ENCODE peak calls at places on chromosomes 11 and 22, in nine cellular contexts. K is HFF-Myc, D is brain microvascular endothelial cell, M is mucosa of descending colon, O is bronchial epithelial cell, Y is cardiac fibroblast, T is fibroblast of the aortic adventitia, S is thoracic aorta, R is K562. P is an unnamed sample.

GRCh38 chr22:36948273-36949055 is 35.0 kb downstream of the CSF2RB start:
- DNase-seq in T (peak), Y (peak), K (no peak), O (no peak), S (no peak), M (no peak), R (no peak), D (peak), P (no peak)

GRCh38 chr22:38103641-38104040 is 6.8 kb downstream of the BAIAP2L2 start:
- DNase-seq in T (no peak), R (no peak), M (peak), S (no peak), D (no peak), O (no peak), K (no peak), Y (no peak), P (no peak)

GRCh38 chr11:1196516-1197391 is 26.1 kb upstream of the MUC5B start:
- DNase-seq in Y (no peak), O (no peak), K (no peak), M (peak), T (no peak), D (no peak), S (no peak), R (no peak), P (peak)

GRCh38 chr11:1573847-1574255 is 1.8 kb upstream of the DUSP8 start:
- DNase-seq in R (peak), S (no peak), D (no peak), K (no peak), M (peak), T (no peak), O (no peak), Y (no peak), P (peak)

GRCh38 chr11:129910360-129910759 is 15.0 kb upstream of the NFRKB start:
- DNase-seq in Y (no peak), S (no peak), T (no peak), D (no peak), O (no peak), R (no peak), M (no peak), K (no peak), P (no peak)

GRCh38 chr11:65041206-65042035 is at the start of gene SAC3D1:
- DNase-seq in R (peak), S (no peak), O (peak), K (no peak), D (peak), M (peak), Y (no peak), T (peak), P (no peak)

GRCh38 chr11:8023831-8024555 is 36.9 kb downstream of the EIF3F start:
- DNase-seq in R (no peak), O (peak), K (no peak), D (no peak), M (no peak), S (no peak), T (peak), Y (peak), P (no peak)

GRCh38 chr11:72588656-72589410 is 85.4 kb downstream of the PDE2A start:
- DNase-seq in O (no peak), M (peak), S (no peak), D (no peak), R (no peak), T (no peak), Y (no peak), K (no peak), P (no peak)

GRCh38 chr11:100942016-100942415 is 187.6 kb downstream of the PGR start:
- DNase-seq in O (peak), K (no peak), Y (peak), D (peak), T (no peak), R (no peak), S (no peak), M (no peak), P (no peak)

GRCh38 chr11:132564120-132564519 is 968.2 kb downstream of the OPCML start:
- DNase-seq in S (no peak), D (no peak), Y (no peak), R (no peak), M (no peak), T (no peak), O (no peak), K (no peak), P (no peak)

GRCh38 chr22:26273011-26273675 is 103.9 kb downstream of the SEZ6L start:
- DNase-seq in D (no peak), O (no peak), M (no peak), R (no peak), T (no peak), K (no peak), Y (no peak), S (no peak), P (no peak)

GRCh38 chr22:50012201-50013181 is at the start of gene IL17REL:
- DNase-seq in R (no peak), O (no peak), T (peak), D (no peak), K (no peak), Y (peak), S (no peak), M (peak), P (no peak)

GRCh38 chr11:66973956-66974585 is 1.0 kb upstream of the C11orf86 start:
- DNase-seq in S (no peak), O (no peak), M (no peak), K (no peak), Y (peak), R (no peak), D (no peak), T (peak), P (no peak)

GRCh38 chr11:400241-400729 is 6.3 kb downstream of the PKP3 start:
- DNase-seq in O (no peak), K (no peak), Y (no peak), S (no peak), R (no peak), D (no peak), M (no peak), T (no peak), P (no peak)

GRCh38 chr11:111944139-111944538 is 7.0 kb downstream of the DIXDC1 start:
- DNase-seq in R (no peak), Y (peak), S (no peak), M (no peak), D (peak), T (peak), K (no peak), O (peak), P (no peak)

GRCh38 chr11:134668076-134668475 is 256.0 kb upstream of the B3GAT1 start:
- DNase-seq in O (no peak), M (no peak), Y (no peak), K (no peak), R (no peak), S (no peak), D (no peak), T (no peak), P (no peak)

GRCh38 chr22:23283591-23284503 is 103.5 kb downstream of the BCR start:
- DNase-seq in D (no peak), S (no peak), Y (peak), K (no peak), R (peak), T (no peak), O (no peak), M (no peak), P (no peak)

DNA sequence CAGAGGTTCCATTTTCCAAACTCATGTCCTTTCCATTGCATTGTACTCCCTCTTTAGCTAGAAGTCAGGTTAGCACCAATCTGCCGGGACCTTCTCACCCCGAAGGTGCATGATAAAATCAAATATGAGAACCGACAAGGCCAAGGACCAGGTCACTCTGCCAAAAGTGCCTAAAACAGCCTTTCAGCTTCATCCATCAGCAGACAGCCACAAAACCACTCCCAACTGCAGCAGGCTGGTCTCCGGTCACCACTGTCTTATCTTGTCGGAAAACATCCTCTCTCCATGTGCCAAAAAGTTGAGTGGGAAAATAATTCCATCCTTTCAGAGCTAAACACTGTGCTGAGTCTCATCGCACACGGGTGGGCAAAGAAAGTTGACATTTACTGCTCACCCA is 1.4 kb downstream of the PI4KA start:
- DNase-seq in M (no peak), Y (no peak), R (no peak), K (no peak), D (no peak), T (peak), O (no peak), S (no peak), P (no peak)
- H3K4me3 ChIP-seq in M (no peak), Y (peak), R (peak), K (peak), D (peak), T (peak), O (no peak), S (peak), P (no peak)

GRCh38 chr11:35253237-35253636 is 114.3 kb downstream of the CD44 start:
- DNase-seq in M (no peak), O (no peak), D (no peak), K (no peak), T (peak), Y (no peak), S (no peak), R (no peak), P (no peak)
- H3K4me3 ChIP-seq in M (no peak), O (no peak), D (no peak), K (no peak), T (no peak), Y (no peak), S (no peak), R (no peak), P (no peak)

GRCh38 chr11:94641167-94641761 is 74.1 kb downstream of the PIWIL4 start:
- DNase-seq in R (no peak), D (no peak), S (no peak), Y (peak), M (no peak), K (no peak), O (no peak), T (peak), P (no peak)

GRCh38 chr11:94638902-94639373 is 71.8 kb downstream of the PIWIL4 start:
- DNase-seq in Y (peak), K (no peak), O (peak), R (no peak), M (no peak), S (no peak), D (peak), T (peak), P (no peak)

GRCh38 chr11:94638278-94638901 is 71.2 kb downstream of the PIWIL4 start:
- DNase-seq in R (no peak), D (no peak), S (no peak), O (no peak), M (no peak), T (no peak), K (no peak), Y (no peak), P (no peak)

GRCh38 chr11:94636388-94636787 is 69.2 kb downstream of the PIWIL4 start:
- DNase-seq in D (no peak), M (no peak), Y (no peak), K (no peak), R (no peak), T (no peak), S (no peak), O (no peak), P (no peak)

GRCh38 chr11:94639901-94640721 is 72.9 kb downstream of the PIWIL4 start:
- DNase-seq in T (no peak), D (no peak), M (no peak), Y (no peak), K (no peak), S (no peak), O (no peak), R (peak), P (no peak)
- H3K4me3 ChIP-seq in T (no peak), D (no peak), M (no peak), Y (no peak), K (no peak), S (no peak), O (no peak), R (peak), P (no peak)

GRCh38 chr11:45355706-45356041 is 69.5 kb upstream of the SYT13 start:
- DNase-seq in S (no peak), T (no peak), O (no peak), K (no peak), M (no peak), R (no peak), D (no peak), Y (no peak), P (no peak)
- H3K4me3 ChIP-seq in S (peak), T (peak), O (peak), K (peak), M (peak), R (peak), D (peak), Y (peak), P (peak)

DNA sequence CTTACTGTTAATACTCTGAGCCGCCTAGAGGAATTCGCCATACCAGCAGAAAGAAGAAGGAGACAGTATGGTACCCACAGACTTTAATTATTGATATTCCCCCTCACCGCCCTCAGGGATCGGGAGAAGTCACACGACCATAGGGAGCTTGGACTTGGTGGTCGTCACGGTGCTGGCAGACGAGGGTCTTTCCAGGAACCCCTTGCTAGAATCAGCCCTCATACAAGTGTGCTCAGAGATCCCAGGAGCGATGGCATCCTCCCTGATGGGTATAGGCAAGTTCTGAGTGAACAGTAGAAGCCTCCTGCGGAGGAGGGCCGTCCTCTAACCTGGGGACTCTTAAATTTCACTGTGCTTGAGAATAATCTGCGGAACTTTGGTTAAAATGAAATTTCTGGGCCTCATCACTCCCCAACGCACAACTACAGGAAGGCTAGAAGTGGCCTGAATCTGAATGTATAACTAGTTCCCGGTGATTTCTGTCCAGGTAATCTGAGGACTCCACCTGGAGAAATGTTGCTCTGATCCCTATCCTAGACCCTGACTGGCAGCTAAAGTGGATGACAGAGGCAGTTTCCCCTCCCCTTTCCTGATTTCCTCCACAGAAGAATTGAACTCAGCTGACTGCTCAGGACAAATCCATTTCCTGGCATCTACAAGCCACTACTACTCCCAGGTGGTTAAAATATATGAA is 4.5 kb downstream of the VSIG2 start:
- DNase-seq in T (no peak), Y (no peak), D (no peak), O (no peak), K (no peak), R (no peak), M (no peak), S (no peak), P (no peak)
- H3K4me3 ChIP-seq in T (no peak), Y (no peak), D (no peak), O (no peak), K (no peak), R (no peak), M (no peak), S (no peak), P (no peak)

GRCh38 chr11:117023178-117023577 is 75.0 kb downstream of the SIK3 start:
- DNase-seq in D (no peak), T (no peak), R (no peak), M (no peak), Y (no peak), O (no peak), K (no peak), S (no peak), P (no peak)
- H3K4me3 ChIP-seq in D (no peak), T (no peak), R (no peak), M (no peak), Y (no peak), O (no peak), K (no peak), S (no peak), P (no peak)

DNA sequence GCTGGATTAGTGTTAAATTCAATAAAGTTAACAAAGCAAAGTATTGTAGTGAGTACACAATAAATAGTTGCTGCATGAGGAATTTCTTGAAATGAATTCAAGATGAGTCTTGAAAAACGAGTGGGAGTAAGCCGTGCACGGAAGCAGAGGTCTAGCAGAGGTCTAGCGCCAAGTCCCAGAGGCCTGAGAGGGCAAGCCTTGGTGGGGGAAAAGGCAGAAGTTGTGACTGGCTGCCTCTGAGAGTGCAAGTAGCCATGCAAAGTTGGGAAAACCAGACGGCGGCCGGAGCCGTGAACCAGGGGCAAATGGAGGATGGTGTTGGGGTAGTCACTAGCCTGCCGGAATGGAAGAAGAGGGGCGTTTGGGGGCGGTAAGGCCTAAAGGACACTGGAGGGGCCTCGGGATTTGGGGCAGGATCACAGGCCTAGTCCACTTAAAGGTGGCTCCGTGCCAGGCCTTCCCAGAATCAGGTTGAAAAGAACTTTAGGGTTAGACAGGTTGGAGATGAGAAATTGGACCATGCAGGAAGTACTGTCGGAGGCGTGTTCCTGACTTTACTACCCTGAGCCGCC is 379 bp upstream of the SLC3A2 start:
- DNase-seq in D (peak), M (no peak), S (peak), T (peak), O (peak), R (no peak), K (no peak), Y (peak), P (peak)
- H3K4me3 ChIP-seq in D (peak), M (peak), S (peak), T (peak), O (peak), R (peak), K (peak), Y (peak), P (peak)

GRCh38 chr11:35622070-35622469 is 3.8 kb downstream of the FJX1 start:
- DNase-seq in O (peak), K (no peak), Y (peak), S (no peak), R (no peak), D (peak), T (peak), M (no peak), P (no peak)

GRCh38 chr11:35618497-35619029 is 303 bp downstream of the FJX1 start:
- DNase-seq in T (no peak), R (peak), S (no peak), Y (peak), O (peak), K (no peak), M (no peak), D (no peak), P (peak)

GRCh38 chr11:35619030-35619753 is 932 bp downstream of the FJX1 start:
- DNase-seq in Y (peak), T (no peak), K (no peak), D (peak), R (peak), O (peak), S (no peak), M (peak), P (peak)

GRCh38 chr11:35621620-35622019 is 3.4 kb downstream of the FJX1 start:
- DNase-seq in M (no peak), S (no peak), D (no peak), O (peak), T (peak), Y (peak), K (no peak), R (no peak), P (no peak)

GRCh38 chr11:35619754-35620640 is 1.7 kb downstream of the FJX1 start:
- DNase-seq in R (peak), K (no peak), M (peak), D (peak), S (no peak), O (peak), Y (no peak), T (no peak), P (peak)
- H3K4me3 ChIP-seq in R (peak), K (peak), M (no peak), D (peak), S (peak), O (peak), Y (peak), T (peak), P (no peak)

DNA sequence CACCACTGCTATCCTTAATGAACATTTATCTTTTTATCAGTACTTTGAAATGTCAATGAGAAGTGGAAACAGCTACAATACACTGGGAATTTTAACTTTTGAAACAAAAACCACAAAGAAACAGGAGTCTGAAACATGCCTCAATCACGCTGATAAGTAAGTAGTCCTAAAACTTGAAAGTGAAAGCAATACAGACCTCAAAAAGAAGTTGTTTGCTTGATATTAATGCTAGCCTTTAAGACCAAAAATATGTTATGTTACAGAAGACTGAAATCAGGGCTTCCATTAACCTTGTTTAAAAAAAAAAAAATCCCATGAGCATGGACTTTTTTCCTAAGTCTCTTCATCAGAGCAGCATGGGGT is 21.3 kb downstream of the PHF21A start:
- DNase-seq in R (no peak), M (no peak), Y (peak), O (no peak), T (peak), S (no peak), K (no peak), D (no peak), P (no peak)
- H3K4me3 ChIP-seq in R (no peak), M (no peak), Y (peak), O (no peak), T (peak), S (peak), K (no peak), D (no peak), P (no peak)

P was measured in body of pancreas.